ENCODE peak calls at places on chromosome 22, in six cellular contexts. C is cardiac fibroblast; L is NCI-H2171; Q is B cell; X is stimulated activated CD8-positive, alpha-beta memory T cell treated with anti-CD3 and anti-CD28 coated beads, Interleukin-4, amount 100 ng/mL, for 1 hour; R is HL-60. B is an unnamed sample.

GRCh38 chr22:32780726-32781310 is 20.7 kb upstream of the TIMP3 start:
- DNase-seq in C (no peak), L (no peak), Q (no peak), X (no peak), R (no peak), B (no peak)

GRCh38 chr22:44449061-44449682 is 48.9 kb downstream of the RTL6 start:
- DNase-seq in C (peak), L (no peak), Q (no peak), X (no peak), R (peak), B (no peak)

GRCh38 chr22:35914665-35915476 is 113.8 kb downstream of the RBFOX2 start:
- DNase-seq in C (peak), L (peak), Q (no peak), X (no peak), R (no peak), B (peak)

GRCh38 chr22:28563636-28564035 is 116.0 kb downstream of the TTC28 start:
- DNase-seq in C (no peak), L (no peak), Q (no peak), X (no peak), R (no peak), B (no peak)

GRCh38 chr22:32877196-32877595 is 75.7 kb downstream of the TIMP3 start:
- DNase-seq in C (peak), L (no peak), Q (no peak), X (no peak), R (no peak), B (no peak)

GRCh38 chr22:38137876-38138687 is 27.6 kb upstream of the BAIAP2L2 start:
- DNase-seq in C (no peak), L (no peak), Q (no peak), X (no peak), R (no peak), B (no peak)

GRCh38 chr22:20009582-20010306 is 6.9 kb downstream of the ARVCF start:
- DNase-seq in C (no peak), L (no peak), Q (no peak), X (no peak), R (no peak), B (no peak)

GRCh38 chr22:49965291-49966040 is 4.9 kb downstream of the PIM3 start:
- DNase-seq in C (no peak), L (no peak), Q (peak), X (no peak), R (no peak), B (no peak)

GRCh38 chr22:40955516-40955915 is 4.3 kb downstream of the RBX1 start:
- DNase-seq in C (peak), L (no peak), Q (no peak), X (no peak), R (peak), B (no peak)

GRCh38 chr22:37024339-37025157 is 5.0 kb downstream of the MPST start:
- DNase-seq in C (no peak), L (no peak), Q (no peak), X (no peak), R (no peak), B (no peak)

GRCh38 chr22:19065298-19065859 is 56.8 kb downstream of the DGCR2 start:
- DNase-seq in C (no peak), L (no peak), Q (no peak), X (no peak), R (no peak), B (no peak)

GRCh38 chr22:44385781-44386180 is 73.0 kb upstream of the SHISAL1 start:
- DNase-seq in C (no peak), L (no peak), Q (no peak), X (no peak), R (no peak), B (no peak)

GRCh38 chr22:19120829-19121630 is 1.2 kb downstream of the DGCR2 start:
- DNase-seq in C (peak), L (no peak), Q (peak), X (no peak), R (no peak), B (no peak)

GRCh38 chr22:25492162-25492561 is 72.3 kb upstream of the GRK3 start:
- DNase-seq in C (no peak), L (no peak), Q (no peak), X (no peak), R (no peak), B (no peak)

GRCh38 chr22:21826204-21826603 is 41.2 kb downstream of the MAPK1 start:
- DNase-seq in C (no peak), L (no peak), Q (no peak), X (no peak), R (no peak), B (no peak)

B was measured in LNCaP clone FGC.